ENCODE peak calls at places on chromosomes 2 and 18, in six cellular contexts. One of them, this sample, is unnamed. For H3K4me1, the result is how much of the 10 kb centered on the place peaks cover.

GRCh38 chr2:39418491-39418890 is 18.6 kb downstream of the MAP4K3 start:
- DNase-seq in psoas muscle: no peak
- DNase-seq in PC-3: no peak
- DNase-seq in pancreas: no peak
- DNase-seq in Peyer's patch: no peak
- DNase-seq in IMR-90: no peak
- DNase-seq in this sample: no peak

GRCh38 chr2:6341730-6342129 is 524.0 kb downstream of the CMPK2 start:
- DNase-seq in psoas muscle: no peak
- DNase-seq in PC-3: no peak
- DNase-seq in pancreas: no peak
- DNase-seq in Peyer's patch: no peak
- DNase-seq in IMR-90: no peak
- DNase-seq in this sample: no peak

GRCh38 chr2:50514881-50515280 is 517.1 kb downstream of the NRXN1 start:
- DNase-seq in psoas muscle: no peak
- DNase-seq in PC-3: no peak
- DNase-seq in pancreas: no peak
- DNase-seq in Peyer's patch: no peak
- DNase-seq in IMR-90: no peak
- DNase-seq in this sample: no peak

GRCh38 chr2:190791347-190791982 is 89.2 kb upstream of the GLS start:
- DNase-seq in psoas muscle: no peak
- DNase-seq in PC-3: peak
- DNase-seq in pancreas: no peak
- DNase-seq in Peyer's patch: no peak
- DNase-seq in IMR-90: peak
- DNase-seq in this sample: no peak

GRCh38 chr18:6521804-6522418 is 107.2 kb upstream of the L3MBTL4 start:
- DNase-seq in psoas muscle: no peak
- DNase-seq in PC-3: peak
- DNase-seq in pancreas: no peak
- DNase-seq in Peyer's patch: no peak
- DNase-seq in IMR-90: peak
- DNase-seq in this sample: no peak

GRCh38 chr18:79394438-79395307 is 1.1 kb upstream of the NFATC1 start:
- DNase-seq in psoas muscle: peak
- DNase-seq in PC-3: peak
- DNase-seq in pancreas: peak
- DNase-seq in Peyer's patch: peak
- DNase-seq in IMR-90: peak
- DNase-seq in this sample: peak

GRCh38 chr2:106272202-106272807 is 78.2 kb upstream of the UXS1 start:
- DNase-seq in psoas muscle: no peak
- DNase-seq in PC-3: no peak
- DNase-seq in pancreas: no peak
- DNase-seq in Peyer's patch: no peak
- DNase-seq in IMR-90: no peak
- DNase-seq in this sample: no peak

GRCh38 chr2:230877737-230878598 is 13.2 kb downstream of the ITM2C start:
- DNase-seq in psoas muscle: no peak
- DNase-seq in PC-3: no peak
- DNase-seq in pancreas: no peak
- DNase-seq in Peyer's patch: peak
- DNase-seq in IMR-90: no peak
- DNase-seq in this sample: peak

GRCh38 chr2:196535742-196536141 is 103.8 kb upstream of the CCDC150 start:
- DNase-seq in psoas muscle: no peak
- DNase-seq in PC-3: peak
- DNase-seq in pancreas: no peak
- DNase-seq in Peyer's patch: no peak
- DNase-seq in IMR-90: no peak
- DNase-seq in this sample: no peak

GRCh38 chr2:27446057-27446456 is 3.9 kb downstream of the KRTCAP3 start:
- DNase-seq in psoas muscle: no peak
- DNase-seq in PC-3: peak
- DNase-seq in pancreas: peak
- DNase-seq in Peyer's patch: no peak
- DNase-seq in IMR-90: no peak
- DNase-seq in this sample: no peak

GRCh38 chr2:168312036-168312822 is 64.8 kb upstream of the STK39 start:
- DNase-seq in psoas muscle: no peak
- DNase-seq in PC-3: no peak
- DNase-seq in pancreas: no peak
- DNase-seq in Peyer's patch: no peak
- DNase-seq in IMR-90: no peak
- DNase-seq in this sample: no peak

GRCh38 chr2:28389399-28390240 is 3.0 kb upstream of the FOSL2 start:
- DNase-seq in psoas muscle: no peak
- DNase-seq in PC-3: no peak
- DNase-seq in pancreas: no peak
- DNase-seq in Peyer's patch: no peak
- DNase-seq in IMR-90: no peak
- DNase-seq in this sample: no peak

GRCh38 chr2:95402370-95403203 is at the start of gene FAHD2A:
- DNase-seq in psoas muscle: peak
- DNase-seq in PC-3: peak
- DNase-seq in pancreas: peak
- DNase-seq in Peyer's patch: peak
- DNase-seq in IMR-90: peak
- DNase-seq in this sample: peak

GRCh38 chr2:169664978-169665930 is 29.0 kb downstream of the CFAP210 start:
- DNase-seq in psoas muscle: no peak
- DNase-seq in PC-3: no peak
- DNase-seq in pancreas: no peak
- DNase-seq in Peyer's patch: no peak
- DNase-seq in IMR-90: peak
- DNase-seq in this sample: no peak

GRCh38 chr2:215531284-215531683 is 95.4 kb upstream of the FN1 start:
- DNase-seq in psoas muscle: no peak
- DNase-seq in PC-3: peak
- DNase-seq in pancreas: no peak
- DNase-seq in Peyer's patch: no peak
- DNase-seq in IMR-90: peak
- DNase-seq in this sample: no peak

GRCh38 chr2:42722328-42723190 is 41.4 kb downstream of the OXER1 start:
- DNase-seq in psoas muscle: no peak
- DNase-seq in PC-3: peak
- DNase-seq in pancreas: no peak
- DNase-seq in Peyer's patch: peak
- DNase-seq in IMR-90: peak
- DNase-seq in this sample: no peak

GRCh38 chr2:241912021-241912555 is 42.6 kb downstream of the RTP5 start:
- DNase-seq in psoas muscle: no peak
- DNase-seq in PC-3: no peak
- DNase-seq in pancreas: no peak
- DNase-seq in Peyer's patch: no peak
- DNase-seq in IMR-90: no peak
- DNase-seq in this sample: peak

GRCh38 chr2:188102881-188103280 is 188.8 kb upstream of the GULP1 start:
- DNase-seq in psoas muscle: peak
- DNase-seq in PC-3: no peak
- DNase-seq in pancreas: no peak
- DNase-seq in Peyer's patch: no peak
- DNase-seq in IMR-90: no peak
- DNase-seq in this sample: no peak

GRCh38 chr2:28895189-28895893 is 874 bp downstream of the WDR43 start:
- DNase-seq in psoas muscle: peak
- DNase-seq in PC-3: peak
- DNase-seq in pancreas: no peak
- DNase-seq in Peyer's patch: no peak
- DNase-seq in IMR-90: peak
- DNase-seq in this sample: peak

GRCh38 chr2:228180126-228181097 is 1.1 kb downstream of the SPHKAP start:
- DNase-seq in psoas muscle: peak
- DNase-seq in PC-3: no peak
- DNase-seq in pancreas: peak
- DNase-seq in Peyer's patch: no peak
- DNase-seq in IMR-90: no peak
- DNase-seq in this sample: no peak

GRCh38 chr2:160139350-160139749 is 60.7 kb downstream of the ITGB6 start:
- DNase-seq in psoas muscle: no peak
- DNase-seq in PC-3: no peak
- DNase-seq in pancreas: no peak
- DNase-seq in Peyer's patch: no peak
- DNase-seq in IMR-90: no peak
- DNase-seq in this sample: no peak

GRCh38 chr18:21934766-21935015 is 194.1 kb downstream of the MIB1 start:
- DNase-seq in psoas muscle: no peak
- DNase-seq in PC-3: no peak
- DNase-seq in pancreas: no peak
- DNase-seq in Peyer's patch: no peak
- DNase-seq in IMR-90: no peak
- DNase-seq in this sample: no peak

GRCh38 chr18:74895686-74896085 is 298.0 kb downstream of the ZNF407 start:
- DNase-seq in psoas muscle: no peak
- DNase-seq in PC-3: peak
- DNase-seq in pancreas: no peak
- DNase-seq in Peyer's patch: no peak
- DNase-seq in IMR-90: peak
- DNase-seq in this sample: no peak

GRCh38 chr2:215435261-215435808 is 533 bp downstream of the FN1 start:
- DNase-seq in psoas muscle: peak
- DNase-seq in PC-3: peak
- DNase-seq in pancreas: peak
- DNase-seq in Peyer's patch: no peak
- DNase-seq in IMR-90: no peak
- DNase-seq in this sample: no peak

GRCh38 chr18:56550121-56550520 is 88.3 kb downstream of the TXNL1 start:
- DNase-seq in psoas muscle: no peak
- DNase-seq in PC-3: no peak
- DNase-seq in pancreas: no peak
- DNase-seq in Peyer's patch: no peak
- DNase-seq in IMR-90: no peak
- DNase-seq in this sample: no peak

GRCh38 chr18:24003903-24004640 is 10.5 kb upstream of the TTC39C start:
- DNase-seq in psoas muscle: no peak
- DNase-seq in PC-3: no peak
- DNase-seq in pancreas: no peak
- DNase-seq in Peyer's patch: no peak
- DNase-seq in IMR-90: peak
- DNase-seq in this sample: no peak

GRCh38 chr2:190659553-190659952 is 10.7 kb downstream of the NAB1 start:
- DNase-seq in psoas muscle: no peak
- DNase-seq in PC-3: no peak
- DNase-seq in pancreas: no peak
- DNase-seq in Peyer's patch: no peak
- DNase-seq in IMR-90: no peak
- DNase-seq in this sample: no peak

GRCh38 chr2:147588191-147588590 is 256.6 kb upstream of the ACVR2A start:
- DNase-seq in psoas muscle: no peak
- DNase-seq in PC-3: peak
- DNase-seq in pancreas: no peak
- DNase-seq in Peyer's patch: no peak
- DNase-seq in IMR-90: peak
- DNase-seq in this sample: no peak

GRCh38 chr2:59654753-59655152 is 898.7 kb downstream of the BCL11A start:
- DNase-seq in psoas muscle: no peak
- DNase-seq in PC-3: no peak
- DNase-seq in pancreas: no peak
- DNase-seq in Peyer's patch: no peak
- DNase-seq in IMR-90: no peak
- DNase-seq in this sample: no peak

GRCh38 chr2:100893753-100894530 is 74.0 kb downstream of the NPAS2 start:
- DNase-seq in psoas muscle: no peak
- DNase-seq in PC-3: peak
- DNase-seq in pancreas: no peak
- DNase-seq in Peyer's patch: no peak
- DNase-seq in IMR-90: no peak
- DNase-seq in this sample: no peak

GRCh38 chr2:195871326-195871725 is 197.3 kb downstream of the DNAH7 start:
- DNase-seq in psoas muscle: no peak
- DNase-seq in PC-3: no peak
- DNase-seq in pancreas: no peak
- DNase-seq in Peyer's patch: no peak
- DNase-seq in IMR-90: peak
- DNase-seq in this sample: no peak

GRCh38 chr2:46117994-46118393 is 179.2 kb upstream of the EPAS1 start:
- DNase-seq in psoas muscle: no peak
- DNase-seq in PC-3: no peak
- DNase-seq in pancreas: no peak
- DNase-seq in Peyer's patch: no peak
- DNase-seq in IMR-90: no peak
- DNase-seq in this sample: no peak
- H3K27ac ChIP-seq in psoas muscle: peak
- H3K27ac ChIP-seq in PC-3: peak
- H3K27ac ChIP-seq in pancreas: no peak
- H3K27ac ChIP-seq in Peyer's patch: no peak
- H3K27ac ChIP-seq in IMR-90: no peak
- H3K27ac ChIP-seq in this sample: no peak

GRCh38 chr18:58101291-58101706 is 57.3 kb downstream of the NEDD4L start:
- DNase-seq in psoas muscle: no peak
- DNase-seq in PC-3: no peak
- DNase-seq in pancreas: no peak
- DNase-seq in Peyer's patch: no peak
- DNase-seq in IMR-90: no peak
- DNase-seq in this sample: no peak
- H3K4me1 ChIP-seq in psoas muscle: under half
- H3K4me1 ChIP-seq in PC-3: under half
- H3K4me1 ChIP-seq in pancreas: half or more
- H3K4me1 ChIP-seq in Peyer's patch: under half
- H3K4me1 ChIP-seq in IMR-90: under half
- H3K4me1 ChIP-seq in this sample: under half

GRCh38 chr2:85851253-85851955 is 37.4 kb downstream of the ST3GAL5 start:
- DNase-seq in psoas muscle: peak
- DNase-seq in PC-3: peak
- DNase-seq in pancreas: no peak
- DNase-seq in Peyer's patch: peak
- DNase-seq in IMR-90: no peak
- DNase-seq in this sample: peak
- H3K27ac ChIP-seq in psoas muscle: no peak
- H3K27ac ChIP-seq in PC-3: no peak
- H3K27ac ChIP-seq in pancreas: no peak
- H3K27ac ChIP-seq in Peyer's patch: peak
- H3K27ac ChIP-seq in IMR-90: no peak
- H3K27ac ChIP-seq in this sample: no peak

GRCh38 chr18:51151185-51151567 is 46.3 kb downstream of the MEX3C start:
- DNase-seq in psoas muscle: no peak
- DNase-seq in PC-3: no peak
- DNase-seq in pancreas: no peak
- DNase-seq in Peyer's patch: no peak
- DNase-seq in IMR-90: no peak
- DNase-seq in this sample: no peak

GRCh38 chr18:51153659-51154371 is 43.7 kb downstream of the MEX3C start:
- DNase-seq in psoas muscle: peak
- DNase-seq in PC-3: no peak
- DNase-seq in pancreas: no peak
- DNase-seq in Peyer's patch: peak
- DNase-seq in IMR-90: no peak
- DNase-seq in this sample: no peak

GRCh38 chr18:51157215-51157614 is 40.3 kb downstream of the MEX3C start:
- DNase-seq in psoas muscle: no peak
- DNase-seq in PC-3: no peak
- DNase-seq in pancreas: no peak
- DNase-seq in Peyer's patch: no peak
- DNase-seq in IMR-90: no peak
- DNase-seq in this sample: no peak

GRCh38 chr18:51151568-51152511 is 45.6 kb downstream of the MEX3C start:
- DNase-seq in psoas muscle: no peak
- DNase-seq in PC-3: no peak
- DNase-seq in pancreas: no peak
- DNase-seq in Peyer's patch: peak
- DNase-seq in IMR-90: no peak
- DNase-seq in this sample: no peak

GRCh38 chr18:51154664-51155063 is 42.8 kb downstream of the MEX3C start:
- DNase-seq in psoas muscle: no peak
- DNase-seq in PC-3: no peak
- DNase-seq in pancreas: no peak
- DNase-seq in Peyer's patch: no peak
- DNase-seq in IMR-90: no peak
- DNase-seq in this sample: no peak
- H3K4me1 ChIP-seq in psoas muscle: under half
- H3K4me1 ChIP-seq in PC-3: under half
- H3K4me1 ChIP-seq in pancreas: under half
- H3K4me1 ChIP-seq in Peyer's patch: under half
- H3K4me1 ChIP-seq in IMR-90: under half
- H3K4me1 ChIP-seq in this sample: under half